ENCODE peak calls at places on chromosomes 16 and 17, in five cellular contexts. L is RWPE1, C is nephron progenitor cell, H is tibial nerve, R is right atrium auricular region. E is an unnamed sample.

GRCh38 chr17:73541111-73541510 is 103.1 kb downstream of the SDK2 start:
- DNase-seq in L (no peak), C (no peak), H (no peak), R (no peak), E (no peak)

GRCh38 chr16:4115209-4115940 is 867 bp downstream of the ADCY9 start:
- DNase-seq in L (peak; percentile 71), C (peak; percentile 75), H (no peak), R (no peak), E (peak; percentile 43)

GRCh38 chr16:1790611-1791255 is 2.8 kb downstream of the IGFALS start:
- DNase-seq in L (no peak), C (no peak), H (no peak), R (no peak), E (no peak)

GRCh38 chr17:78780852-78781338 is 1.2 kb downstream of the CYTH1 start:
- DNase-seq in L (no peak), C (no peak), H (no peak), R (no peak), E (no peak)

GRCh38 chr16:24758373-24758772 is 28.9 kb downstream of the TNRC6A start:
- DNase-seq in L (no peak), C (no peak), H (no peak), R (no peak), E (no peak)

GRCh38 chr16:24346734-24347133 is 90.6 kb downstream of the CACNG3 start:
- DNase-seq in L (no peak), C (no peak), H (no peak), R (no peak), E (no peak)

GRCh38 chr17:82696916-82697807 is 1.3 kb downstream of the RAB40B start:
- DNase-seq in L (no peak), C (peak; percentile 40), H (no peak), R (no peak), E (no peak)

GRCh38 chr16:371729-372521 is 1.6 kb upstream of the MRPL28 start:
- DNase-seq in L (no peak), C (no peak), H (no peak), R (no peak), E (no peak)

GRCh38 chr17:8447816-8448215 is 12.1 kb downstream of the NDEL1 start:
- DNase-seq in L (no peak), C (no peak), H (no peak), R (no peak), E (no peak)

GRCh38 chr16:85911531-85911930 is 12.6 kb downstream of the IRF8 start:
- DNase-seq in L (no peak), C (no peak), H (no peak), R (no peak), E (no peak)

DNA sequence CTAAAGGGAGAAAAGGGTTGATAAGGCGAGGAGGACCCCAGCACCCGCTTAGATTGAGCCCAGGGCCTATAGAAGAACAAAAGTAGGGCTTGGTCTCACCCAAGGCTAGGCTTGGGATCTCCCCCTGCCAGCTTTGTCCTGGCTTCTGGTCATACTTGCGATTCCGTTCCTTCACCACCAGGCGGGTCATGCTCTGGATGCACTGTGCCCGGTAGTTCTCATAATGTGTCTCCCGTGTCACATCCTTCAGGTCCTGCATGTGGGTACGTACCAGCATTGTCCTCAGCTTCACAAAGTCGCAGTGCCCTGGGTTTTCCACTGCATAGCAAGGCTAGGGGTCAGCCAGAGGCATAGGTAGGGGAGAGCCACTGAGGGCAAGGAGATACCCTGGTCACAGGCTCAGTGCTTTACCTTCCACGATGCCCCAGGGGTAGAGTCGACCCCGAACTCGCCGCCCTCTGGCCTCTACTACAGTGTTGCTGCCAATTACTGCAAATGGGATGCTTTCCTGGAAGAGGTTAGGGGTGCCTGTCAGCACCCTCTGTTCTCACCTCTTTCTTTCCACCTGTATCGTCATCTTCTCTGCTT is 6.5 kb upstream of the MTMR4 start:
- DNase-seq in L (no peak), C (peak; percentile 53), H (no peak), R (no peak), E (no peak)
- TF ChIP-seq CTCF in L (no peak), C (peak; percentile 63), H (no peak), R (no peak), E (no peak)

GRCh38 chr17:46193246-46193625 is at the start of gene KANSL1:
- DNase-seq in L (peak; percentile 96), C (peak; percentile 89), H (peak; percentile 63), R (peak; percentile 76), E (no peak)
- TF ChIP-seq CTCF in L (peak; percentile 100), C (no peak), H (peak; percentile 61), R (peak; percentile 41), E (no peak)

DNA sequence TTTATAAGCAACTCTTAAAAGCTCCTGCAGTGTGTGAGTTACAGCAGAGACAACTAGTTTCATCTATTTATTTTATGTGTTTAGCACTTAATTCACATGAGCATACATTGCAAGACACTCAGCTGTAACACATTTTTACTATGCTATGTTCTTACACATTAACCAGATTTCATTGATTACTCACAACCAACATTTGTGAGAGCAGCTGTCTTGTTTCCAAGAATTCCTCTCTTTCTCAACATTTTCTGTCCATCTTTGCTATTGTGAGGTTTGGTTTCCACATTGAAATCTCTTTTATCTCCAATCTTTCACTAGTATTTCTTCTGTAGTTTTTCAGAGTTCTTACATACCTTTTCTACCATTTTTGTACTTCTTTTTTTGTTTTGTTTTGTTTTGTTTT is 51.2 kb downstream of the COPRS start:
- DNase-seq in L (no peak), C (no peak), H (no peak), R (no peak), E (no peak)
- TF ChIP-seq CTCF in L (no peak), C (no peak), H (no peak), R (no peak), E (no peak)

DNA sequence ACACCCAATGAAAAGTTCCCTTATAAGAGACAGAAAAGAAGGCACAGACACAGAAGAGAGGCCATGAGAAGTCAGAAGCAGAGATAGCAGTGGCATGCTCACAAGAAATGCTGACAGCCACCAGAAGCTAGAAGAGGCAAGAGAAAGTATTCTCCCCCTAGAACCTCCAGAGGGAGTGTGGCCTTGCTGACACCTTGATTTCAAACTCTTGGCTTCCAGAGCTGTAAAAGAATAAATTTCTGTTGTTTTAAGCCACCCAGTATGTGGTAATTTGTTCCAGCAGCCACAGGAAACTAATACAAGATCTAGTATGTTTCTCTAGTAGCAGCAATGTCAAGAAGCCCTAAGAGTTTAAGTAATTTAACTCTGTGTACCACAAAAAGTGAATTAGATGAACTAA is 87.2 kb upstream of the NOG start:
- DNase-seq in L (no peak), C (no peak), H (no peak), R (no peak), E (no peak)
- TF ChIP-seq CTCF in L (no peak), C (no peak), H (no peak), R (no peak), E (no peak)